ENCODE peak calls at places on chromosomes 11 and 22, in four cellular contexts. Q, H, A and E are unnamed samples.

GRCh38 chr11:31254411-31254810 is 115.1 kb downstream of the DCDC1 start:
- DNase-seq in Q (no peak), H (no peak), A (no peak), E (no peak)

GRCh38 chr22:29872989-29873388 is 10.0 kb upstream of the MTMR3 start:
- DNase-seq in Q (no peak), A (no peak), H (no peak), E (peak; percentile 64)

GRCh38 chr22:27139935-27140493 is 482.6 kb downstream of the MIAT start:
- DNase-seq in A (peak; percentile 52), Q (no peak), H (peak; percentile 93), E (no peak)

GRCh38 chr11:1862588-1863351 is 9.9 kb downstream of the LSP1 start:
- DNase-seq in Q (no peak), H (peak; percentile 36), A (no peak), E (no peak)

GRCh38 chr11:30683176-30683575 is 97.0 kb upstream of the MPPED2 start:
- DNase-seq in Q (no peak), A (no peak), H (no peak), E (no peak)

GRCh38 chr11:880447-880846 is 30.2 kb downstream of the CHID1 start:
- DNase-seq in Q (no peak), H (no peak), A (no peak), E (no peak)

GRCh38 chr11:119418759-119419158 is 4.2 kb downstream of the THY1 start:
- DNase-seq in A (no peak), Q (no peak), H (no peak), E (no peak)

GRCh38 chr11:93545566-93545965 is 2.4 kb upstream of the SMCO4 start:
- DNase-seq in Q (no peak), A (no peak), H (no peak), E (no peak)

GRCh38 chr11:12961615-12962014 is 47.5 kb upstream of the RASSF10 start:
- DNase-seq in H (no peak), A (no peak), Q (no peak), E (no peak)

GRCh38 chr11:15114501-15115475 is at the start of gene INSC:
- DNase-seq in Q (no peak), H (no peak), A (no peak), E (no peak)

GRCh38 chr11:124745270-124745834 is 5.6 kb downstream of the NRGN start:
- DNase-seq in H (no peak), A (no peak), Q (no peak), E (no peak)

GRCh38 chr11:68106165-68106940 is 14.8 kb downstream of the CHKA start:
- DNase-seq in H (no peak), A (no peak), Q (no peak), E (no peak)

GRCh38 chr11:77140231-77140959 is 12.3 kb downstream of the MYO7A start:
- DNase-seq in A (no peak), Q (no peak), H (no peak), E (no peak)

GRCh38 chr11:92111291-92111690 is 113.3 kb upstream of the FAT3 start:
- DNase-seq in H (no peak), Q (no peak), A (no peak), E (no peak)

GRCh38 chr11:67389477-67389876 is 2.3 kb upstream of the RAD9A start:
- DNase-seq in H (no peak), A (no peak), Q (peak; percentile 50), E (no peak)

GRCh38 chr11:132402056-132402684 is 1031.8 kb downstream of the NTM start:
- DNase-seq in A (peak; percentile 2), H (peak; percentile 57), Q (no peak), E (no peak)

GRCh38 chr22:24402460-24403192 is 24.8 kb upstream of the ADORA2A start:
- DNase-seq in Q (no peak), H (peak; percentile 91), A (peak; percentile 90), E (peak; percentile 93)

GRCh38 chr22:45604239-45604711 is 67.4 kb upstream of the ATXN10 start:
- DNase-seq in H (peak; percentile 33), A (peak; percentile 87), Q (no peak), E (peak; percentile 57)

GRCh38 chr11:61160487-61161189 is 588 bp downstream of the VPS37C start:
- DNase-seq in H (no peak), Q (no peak), A (no peak), E (no peak)

GRCh38 chr11:61158691-61159381 is 2.4 kb downstream of the VPS37C start:
- DNase-seq in A (peak; percentile 43), Q (no peak), H (peak; percentile 32), E (no peak)

GRCh38 chr11:61162092-61162935 is 1.1 kb upstream of the VPS37C start:
- DNase-seq in Q (no peak), A (no peak), H (peak; percentile 23), E (peak; percentile 90)

GRCh38 chr11:61163714-61164609 is 2.7 kb upstream of the VPS37C start:
- DNase-seq in Q (no peak), H (no peak), A (no peak), E (peak; percentile 86)

GRCh38 chr11:61161190-61162091 is at the start of gene VPS37C:
- DNase-seq in A (peak; percentile 29), H (peak; percentile 70), Q (peak; percentile 97), E (peak; percentile 93)
- TF ChIP-seq CTCF in A (no peak), H (no peak), Q (no peak), E (no peak)

GRCh38 chr11:61792310-61793083 is at the start of the genes FEN1 and TMEM258:
- DNase-seq in H (peak; percentile 89), A (peak; percentile 82), Q (peak; percentile 87), E (peak; percentile 85)
- TF ChIP-seq CTCF in H (no peak), A (no peak), Q (no peak), E (no peak)

GRCh38 chr11:62709262-62710000 is 2.0 kb downstream of the GNG3 start:
- DNase-seq in A (peak; percentile 86), H (peak; percentile 96), Q (peak; percentile 93), E (peak; percentile 98)
- TF ChIP-seq CTCF in A (no peak), H (no peak), Q (no peak), E (no peak)

DNA sequence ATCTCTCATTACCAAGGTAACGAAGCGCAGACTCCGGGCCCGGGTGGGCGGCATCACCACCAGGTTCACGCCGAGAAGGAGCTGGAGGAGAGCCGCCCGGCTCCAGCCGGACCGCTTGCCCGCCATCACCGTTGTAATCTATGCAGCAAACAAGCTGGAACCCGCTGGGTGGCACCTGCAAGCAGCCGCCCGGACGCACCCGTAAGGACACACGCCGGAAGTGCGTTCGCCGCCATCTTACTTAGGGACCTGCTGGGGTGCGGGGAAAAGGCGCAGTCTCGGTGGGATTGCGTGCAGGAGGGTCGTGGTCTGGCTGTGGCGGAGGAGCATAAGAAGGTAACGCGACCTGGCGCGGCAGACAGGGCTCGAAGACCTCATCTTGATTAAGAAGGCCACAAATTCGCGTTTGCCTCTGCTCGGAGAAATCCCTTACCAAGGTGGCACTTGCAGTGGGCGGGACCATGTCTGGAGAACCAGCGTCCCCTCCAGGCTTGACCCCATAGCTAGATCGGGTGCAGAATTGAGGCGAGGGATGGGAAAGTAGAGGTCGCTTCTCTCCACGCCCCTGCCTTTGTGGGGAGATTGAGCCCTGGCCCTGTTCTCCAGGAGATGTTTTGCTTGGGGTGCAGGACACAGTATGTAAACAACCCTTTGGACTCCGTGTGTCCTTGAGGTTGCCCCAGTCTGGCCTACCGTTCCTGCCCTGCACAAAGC is at the start of gene ACP2:
- DNase-seq in A (no peak), H (peak; percentile 83), Q (peak; percentile 86), E (peak; percentile 88)
- TF ChIP-seq CTCF in A (peak; percentile 23), H (peak; percentile 41), Q (no peak), E (no peak)

DNA sequence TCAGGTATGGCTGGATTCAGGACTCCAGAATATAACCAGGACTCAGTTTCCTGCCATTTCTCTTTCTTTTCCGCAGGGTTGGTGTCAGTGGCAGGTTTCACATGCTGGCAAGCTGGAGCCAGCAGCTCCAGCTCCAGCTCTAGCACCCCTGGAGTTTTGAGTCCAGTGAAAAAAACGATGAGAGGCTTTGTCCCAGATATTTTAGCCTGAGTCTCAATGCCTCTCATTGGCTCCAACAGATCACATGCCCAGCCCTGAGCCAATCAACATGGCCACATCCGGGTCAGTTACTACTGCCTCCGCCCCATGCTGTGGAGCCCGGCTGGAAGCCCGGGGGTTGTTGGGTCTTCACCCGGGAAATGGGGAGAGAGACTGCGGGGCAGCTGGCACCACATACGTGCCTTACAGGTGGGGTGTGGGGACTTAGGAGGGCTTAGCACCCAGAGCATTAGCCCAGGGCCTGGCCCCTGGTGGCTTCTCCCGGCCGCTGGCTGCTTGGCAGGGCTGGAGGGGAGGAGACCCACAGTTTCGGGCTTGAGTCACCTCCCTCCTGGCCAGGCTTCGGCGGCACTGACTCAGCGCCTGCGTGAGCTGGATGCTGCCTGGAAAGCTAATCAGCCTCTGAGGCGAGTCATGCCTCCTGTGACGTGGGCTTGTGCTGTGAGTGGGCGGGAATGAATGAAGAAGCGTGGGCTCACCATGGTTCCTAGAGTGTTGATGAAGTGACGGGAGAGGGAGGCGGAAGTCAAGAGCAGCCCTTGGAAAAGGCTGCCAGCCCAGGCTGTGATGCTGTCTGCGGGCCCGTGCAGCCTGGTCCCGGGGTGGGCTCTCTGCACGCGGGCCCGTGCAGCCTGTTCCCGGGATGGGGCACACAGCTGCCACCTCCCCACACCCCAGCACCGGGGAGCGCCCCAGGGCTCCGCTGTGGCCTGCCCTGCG is 15.3 kb upstream of the MRTFA start:
- DNase-seq in H (peak; percentile 99), A (peak; percentile 98), Q (peak; percentile 32), E (peak; percentile 93)
- TF ChIP-seq CTCF in H (peak; percentile 22), A (peak; percentile 6), Q (no peak), E (no peak)

GRCh38 chr11:65911682-65912568 is 6.9 kb downstream of the C11orf68 start:
- DNase-seq in A (no peak), Q (no peak), H (no peak), E (no peak)
- TF ChIP-seq CTCF in A (peak; percentile 45), Q (no peak), H (peak; percentile 42), E (no peak)